ENCODE peak calls at places on chromosomes 5 and 9, in ten cellular contexts. E is ovary; Q is fibroblast of lung; R is activated T-cell treated with anti-CD3 and anti-CD28 coated beads, Interleukin-2, amount 50 U/mL, for 72 hours; S is activated naive CD4-positive, alpha-beta T cell treated with anti-CD3 and anti-CD28 coated beads for 36 hours; D is CD4-positive, alpha-beta T cell; P is GM12864; X is nephron progenitor cell; A is memory B cell; U is NCI-H1105. I is an unnamed sample.

GRCh38 chr9:34658461-34658860 is 4.0 kb downstream of the CCL27 start:
- DNase-seq in Q (no peak), U (no peak), R (no peak), D (no peak), S (no peak), X (no peak), A (no peak), P (no peak), E (no peak), I (no peak)

GRCh38 chr9:77569335-77569734 is 78.8 kb downstream of the GNA14 start:
- DNase-seq in X (no peak), R (no peak), U (peak), Q (no peak), P (no peak), S (no peak), D (no peak), E (no peak), A (no peak), I (no peak)

GRCh38 chr9:127928232-127929043 is 2.1 kb downstream of the PIP5KL1 start:
- DNase-seq in X (no peak), Q (no peak), R (no peak), A (no peak), E (no peak), P (no peak), S (no peak), D (no peak), U (no peak), I (no peak)

GRCh38 chr5:31664566-31664965 is 25.6 kb downstream of the PDZD2 start:
- DNase-seq in D (no peak), S (no peak), U (no peak), R (no peak), P (peak), X (no peak), A (no peak), E (no peak), Q (peak), I (no peak)

GRCh38 chr5:43401827-43402226 is 10.4 kb downstream of the CCL28 start:
- DNase-seq in A (no peak), E (no peak), S (no peak), X (no peak), P (no peak), R (no peak), D (no peak), U (no peak), Q (no peak), I (no peak)

GRCh38 chr9:82167296-82167695 is 178.7 kb downstream of the SPATA31D1 start:
- DNase-seq in P (no peak), X (no peak), S (no peak), A (no peak), R (no peak), Q (no peak), U (no peak), D (no peak), E (no peak), I (no peak)

GRCh38 chr5:65856520-65856919 is 69.9 kb upstream of the ERBIN start:
- DNase-seq in P (no peak), D (no peak), A (no peak), X (no peak), R (no peak), U (no peak), Q (no peak), E (no peak), S (no peak), I (no peak)

GRCh38 chr9:16417749-16418148 is 452.7 kb downstream of the BNC2 start:
- DNase-seq in Q (peak), P (no peak), X (no peak), E (no peak), D (no peak), A (no peak), R (no peak), S (no peak), U (no peak), I (no peak)

GRCh38 chr9:20592673-20593072 is 29.6 kb downstream of the MLLT3 start:
- DNase-seq in S (no peak), U (no peak), E (no peak), P (no peak), D (no peak), Q (peak), A (no peak), R (no peak), X (no peak), I (no peak)

GRCh38 chr5:113448224-113448623 is 13.4 kb upstream of the TSSK1B start:
- DNase-seq in D (no peak), S (no peak), X (no peak), R (no peak), P (no peak), A (no peak), Q (no peak), U (no peak), E (no peak), I (no peak)

GRCh38 chr9:83234541-83234940 is 171.6 kb upstream of the RASEF start:
- DNase-seq in D (no peak), S (no peak), R (no peak), Q (peak), E (no peak), X (no peak), U (no peak), P (no peak), A (no peak), I (no peak)

GRCh38 chr9:34332370-34332964 is 3.1 kb downstream of the NUDT2 start:
- DNase-seq in E (no peak), P (no peak), U (no peak), R (no peak), Q (peak), D (no peak), S (peak), X (no peak), A (no peak), I (peak)

GRCh38 chr9:32627394-32627954 is 8.0 kb downstream of the TAF1L start:
- DNase-seq in P (no peak), X (no peak), U (no peak), D (no peak), E (no peak), A (no peak), Q (peak), S (no peak), R (no peak), I (no peak)

GRCh38 chr5:133086366-133086875 is 34.6 kb downstream of the HSPA4 start:
- DNase-seq in X (no peak), Q (peak), E (no peak), P (no peak), U (no peak), S (no peak), D (no peak), A (no peak), R (no peak), I (no peak)

GRCh38 chr5:112063878-112064615 is 307.1 kb upstream of the NREP start:
- DNase-seq in D (no peak), U (no peak), S (no peak), P (no peak), Q (no peak), A (no peak), R (no peak), E (no peak), X (no peak), I (no peak)

GRCh38 chr5:176541338-176542134 is 4.3 kb upstream of the RNF44 start:
- DNase-seq in E (peak), R (peak), A (peak), Q (peak), X (peak), U (no peak), D (peak), S (peak), P (no peak), I (no peak)

GRCh38 chr9:15146121-15146820 is 160.7 kb downstream of the TTC39B start:
- DNase-seq in D (no peak), Q (no peak), X (no peak), R (no peak), A (no peak), E (no peak), P (no peak), U (peak), S (no peak), I (no peak)

GRCh38 chr9:21935631-21936030 is 58.6 kb downstream of the CDKN2A start:
- DNase-seq in X (no peak), U (no peak), Q (no peak), E (no peak), P (no peak), S (no peak), A (no peak), R (no peak), D (no peak), I (no peak)

GRCh38 chr5:136200761-136201160 is 7.8 kb upstream of the SMIM32 start:
- DNase-seq in X (no peak), E (no peak), Q (no peak), A (no peak), P (no peak), U (no peak), D (no peak), S (no peak), R (no peak), I (no peak)

GRCh38 chr5:95959051-95959963 is 2.3 kb downstream of the ELL2 start:
- DNase-seq in S (no peak), P (no peak), D (no peak), E (no peak), U (no peak), X (peak), A (peak), R (no peak), Q (peak), I (no peak)

GRCh38 chr9:11312976-11313375 is 700.2 kb upstream of the PTPRD start:
- DNase-seq in S (no peak), Q (peak), R (no peak), E (no peak), D (no peak), A (no peak), P (no peak), X (no peak), U (no peak), I (no peak)

GRCh38 chr9:77156646-77157371 is 20.5 kb upstream of the VPS13A start:
- DNase-seq in Q (no peak), S (no peak), P (no peak), A (no peak), R (no peak), E (no peak), U (peak), X (no peak), D (no peak), I (no peak)

GRCh38 chr9:77092536-77092935 is 73.1 kb downstream of the FOXB2 start:
- DNase-seq in D (no peak), A (no peak), E (no peak), U (no peak), X (no peak), S (no peak), R (no peak), P (no peak), Q (peak), I (no peak)

GRCh38 chr9:119868694-119869093 is 499.5 kb upstream of the BRINP1 start:
- DNase-seq in X (no peak), A (no peak), S (no peak), D (no peak), R (no peak), U (peak), Q (no peak), E (peak), P (no peak), I (no peak)

GRCh38 chr5:99675974-99676373 is 747.2 kb upstream of the CHD1 start:
- DNase-seq in S (no peak), A (no peak), D (no peak), R (no peak), U (no peak), X (no peak), Q (no peak), P (no peak), E (no peak), I (no peak)

GRCh38 chr5:131789765-131790164 is 7.1 kb downstream of the FNIP1 start:
- DNase-seq in U (no peak), Q (no peak), S (no peak), R (no peak), D (no peak), A (no peak), X (no peak), E (no peak), P (no peak), I (no peak)

GRCh38 chr9:2285411-2285810 is 270.3 kb downstream of the SMARCA2 start:
- DNase-seq in Q (no peak), A (no peak), U (peak), R (no peak), P (no peak), D (no peak), S (no peak), E (no peak), X (no peak), I (no peak)

GRCh38 chr5:28743362-28743761 is 1705.0 kb upstream of the CDH9 start:
- DNase-seq in Q (peak), U (no peak), A (no peak), X (no peak), R (no peak), S (no peak), P (no peak), E (no peak), D (no peak), I (no peak)

GRCh38 chr5:154103223-154103622 is 64.5 kb downstream of the MFAP3 start:
- DNase-seq in P (no peak), U (no peak), D (no peak), S (no peak), A (no peak), E (no peak), R (no peak), X (no peak), Q (no peak), I (no peak)

GRCh38 chr5:6442333-6442732 is 6.3 kb upstream of the UBE2QL1 start:
- DNase-seq in D (no peak), P (no peak), Q (no peak), S (no peak), E (no peak), A (no peak), U (no peak), R (no peak), X (no peak), I (no peak)

GRCh38 chr9:34984049-34984448 is 5.5 kb upstream of the DNAJB5 start:
- DNase-seq in X (peak), E (no peak), A (no peak), U (no peak), Q (peak), R (no peak), S (peak), D (peak), P (no peak), I (no peak)

GRCh38 chr5:67003906-67004729 is 192.5 kb downstream of the CD180 start:
- DNase-seq in E (peak), P (peak), X (peak), A (peak), S (peak), Q (peak), U (peak), R (peak), D (peak), I (peak)

GRCh38 chr9:36141288-36141687 is 4.8 kb downstream of the GLIPR2 start:
- DNase-seq in Q (no peak), S (no peak), U (no peak), P (no peak), E (no peak), D (no peak), X (peak), A (no peak), R (no peak), I (no peak)

GRCh38 chr5:180394031-180394636 is 41.0 kb upstream of the GFPT2 start:
- DNase-seq in U (no peak), A (no peak), R (no peak), X (no peak), D (no peak), S (no peak), P (no peak), E (no peak), Q (no peak), I (no peak)

GRCh38 chr9:135712571-135713295 is 10.7 kb downstream of the KCNT1 start:
- DNase-seq in D (no peak), A (no peak), P (no peak), S (no peak), U (no peak), Q (no peak), R (no peak), E (peak), X (no peak), I (no peak)

GRCh38 chr5:151141535-151141934 is 16.0 kb downstream of the ANXA6 start:
- DNase-seq in Q (peak), R (peak), E (peak), A (peak), U (no peak), X (peak), D (peak), P (peak), S (peak), I (no peak)

GRCh38 chr5:107400328-107400727 is 270.4 kb downstream of the EFNA5 start:
- DNase-seq in X (no peak), Q (no peak), P (no peak), S (no peak), U (no peak), A (no peak), R (no peak), E (no peak), D (no peak), I (no peak)